ENCODE peak calls at places on chromosome 20, in eight cellular contexts. O is RWPE1, A is NCI-H2107, N is occipital lobe, U is T-cell, P is prostate gland, T is cardiac fibroblast, Q is LoVo. L is an unnamed sample.

GRCh38 chr20:58709703-58710039 is 17.1 kb downstream of the NPEPL1 start:
- DNase-seq in N (no peak), U (no peak), A (no peak), T (no peak), Q (no peak), P (peak; percentile 3), O (no peak), L (no peak)

GRCh38 chr20:1108437-1108920 is 9.9 kb upstream of the PSMF1 start:
- DNase-seq in N (peak; percentile 12), A (no peak), Q (peak; percentile 48), P (no peak), O (peak; percentile 60), T (peak; percentile 47), U (peak; percentile 43), L (peak; percentile 33)

GRCh38 chr20:47353697-47354387 is 2.7 kb downstream of the ZMYND8 start:
- DNase-seq in N (no peak), A (no peak), P (no peak), T (peak; percentile 85), U (no peak), O (peak; percentile 41), Q (no peak), L (peak; percentile 44)

GRCh38 chr20:21325296-21325695 is 22.2 kb downstream of the XRN2 start:
- DNase-seq in P (no peak), U (no peak), N (no peak), Q (no peak), T (peak; percentile 47), A (no peak), O (no peak), L (no peak)

GRCh38 chr20:48398506-48399449 is 429.0 kb downstream of the PREX1 start:
- DNase-seq in N (no peak), Q (no peak), T (no peak), A (no peak), P (no peak), U (no peak), O (no peak), L (no peak)

GRCh38 chr20:17901971-17902370 is 66.6 kb downstream of the SNX5 start:
- DNase-seq in P (no peak), Q (no peak), U (no peak), N (no peak), A (no peak), O (no peak), T (no peak), L (no peak)

GRCh38 chr20:38900606-38901005 is 25.6 kb upstream of the FAM83D start:
- DNase-seq in T (no peak), N (no peak), O (no peak), U (no peak), P (no peak), Q (no peak), A (no peak), L (no peak)

GRCh38 chr20:41275181-41275793 is 42.2 kb downstream of the ZHX3 start:
- DNase-seq in N (no peak), P (no peak), O (no peak), Q (no peak), A (no peak), T (no peak), U (no peak), L (peak; percentile 74)

GRCh38 chr20:44746367-44747165 is 901 bp downstream of the KCNK15 start:
- DNase-seq in A (no peak), O (no peak), T (no peak), P (no peak), N (no peak), Q (no peak), U (no peak), L (no peak)

GRCh38 chr20:49870261-49870660 is 45.1 kb downstream of the SPATA2 start:
- DNase-seq in N (no peak), T (no peak), P (no peak), Q (no peak), U (no peak), O (no peak), A (no peak), L (no peak)

GRCh38 chr20:3080939-3081388 is 3.6 kb downstream of the AVP start:
- DNase-seq in U (no peak), O (no peak), A (no peak), N (no peak), P (no peak), Q (peak; percentile 11), T (peak; percentile 73), L (peak; percentile 74)

GRCh38 chr20:50478162-50479036 is 31.8 kb upstream of the PTPN1 start:
- DNase-seq in O (peak; percentile 68), Q (peak; percentile 64), N (no peak), A (no peak), P (peak; percentile 36), U (peak; percentile 69), T (peak; percentile 65), L (peak; percentile 60)

GRCh38 chr20:2387180-2387577 is 6.5 kb downstream of the TGM6 start:
- DNase-seq in T (no peak), A (peak; percentile 1), P (no peak), U (no peak), Q (no peak), N (no peak), O (peak; percentile 65), L (no peak)

GRCh38 chr20:10171864-10172751 is 46.5 kb upstream of the SNAP25 start:
- DNase-seq in U (no peak), A (peak; percentile 25), T (peak; percentile 24), Q (peak; percentile 16), O (peak; percentile 41), P (peak; percentile 38), N (peak; percentile 82), L (peak; percentile 46)

GRCh38 chr20:17666491-17666890 is 15.6 kb downstream of the RRBP1 start:
- DNase-seq in T (peak; percentile 70), Q (no peak), O (no peak), P (no peak), A (no peak), U (no peak), N (no peak), L (peak; percentile 51)

GRCh38 chr20:24633026-24633425 is 163.6 kb downstream of the SYNDIG1 start:
- DNase-seq in N (no peak), Q (no peak), U (no peak), P (no peak), T (no peak), A (no peak), O (peak; percentile 11), L (no peak)

GRCh38 chr20:18394363-18394762 is 72.5 kb downstream of the DZANK1 start:
- DNase-seq in A (no peak), N (no peak), T (no peak), P (no peak), U (no peak), Q (no peak), O (no peak), L (no peak)

GRCh38 chr20:11652128-11652527 is 265.6 kb upstream of the BTBD3 start:
- DNase-seq in O (no peak), Q (no peak), P (no peak), T (no peak), A (no peak), N (no peak), U (no peak), L (no peak)

GRCh38 chr20:1443085-1443484 is 23.6 kb downstream of the NSFL1C start:
- DNase-seq in P (no peak), Q (no peak), O (no peak), N (no peak), U (no peak), T (no peak), A (no peak), L (no peak)

GRCh38 chr20:63501818-63502670 is 3.2 kb upstream of the EEF1A2 start:
- DNase-seq in N (peak; percentile 59), O (peak; percentile 70), Q (no peak), T (no peak), A (peak; percentile 89), P (no peak), U (no peak), L (no peak)

GRCh38 chr20:36093025-36093803 is 61.3 kb upstream of the EPB41L1 start:
- DNase-seq in T (peak; percentile 68), U (peak; percentile 41), P (peak; percentile 43), N (peak; percentile 32), A (no peak), Q (no peak), O (no peak), L (peak; percentile 34)

GRCh38 chr20:42483694-42484303 is 705.9 kb downstream of the PTPRT start:
- DNase-seq in P (no peak), N (no peak), U (no peak), Q (no peak), A (no peak), O (no peak), T (no peak), L (no peak)

GRCh38 chr20:36569847-36570429 is 3.5 kb upstream of the TGIF2 start:
- DNase-seq in U (no peak), N (no peak), O (no peak), Q (no peak), P (no peak), A (no peak), T (peak; percentile 68), L (no peak)

GRCh38 chr20:35339007-35339406 is 46.8 kb upstream of the FAM83C start:
- DNase-seq in U (no peak), T (peak; percentile 76), O (peak; percentile 67), Q (no peak), A (no peak), P (no peak), N (no peak), L (peak; percentile 91)

GRCh38 chr20:57090590-57091560 is 175.6 kb downstream of the BMP7 start:
- DNase-seq in Q (no peak), U (no peak), N (no peak), O (no peak), P (no peak), T (no peak), A (no peak), L (no peak)